ENCODE peak calls at places on chromosomes 5 and 9, in four cellular contexts. X is hippocampal formation; V is CD4-positive, CD25-positive, alpha-beta regulatory T cell; C is lung microvascular endothelial cell. M is an unnamed sample.

GRCh38 chr9:16653491-16654407 is 216.7 kb downstream of the BNC2 start:
- DNase-seq in X (no peak), V (no peak), C (peak; percentile 30), M (no peak)

GRCh38 chr5:65263291-65263690 is 218.4 kb downstream of the ADAMTS6 start:
- DNase-seq in X (no peak), V (no peak), C (no peak), M (no peak)

GRCh38 chr9:133854048-133854447 is 115.9 kb upstream of the SARDH start:
- DNase-seq in X (no peak), V (no peak), C (no peak), M (no peak)

GRCh38 chr9:36006541-36006940 is 30.2 kb upstream of the RECK start:
- DNase-seq in X (no peak), V (no peak), C (no peak), M (no peak)

GRCh38 chr9:107712390-107712789 is 222.8 kb upstream of the KLF4 start:
- DNase-seq in X (no peak), V (no peak), C (peak; percentile 66), M (no peak)

GRCh38 chr9:26975728-26976707 is 19.8 kb downstream of the IFT74 start:
- DNase-seq in X (no peak), V (peak; percentile 3), C (peak; percentile 59), M (no peak)

GRCh38 chr5:141882594-141883183 is 4.5 kb upstream of the PCDH1 start:
- DNase-seq in X (peak; percentile 48), V (no peak), C (no peak), M (no peak)

GRCh38 chr9:36976371-36977030 is 57.6 kb downstream of the PAX5 start:
- DNase-seq in X (no peak), V (no peak), C (no peak), M (no peak)

GRCh38 chr9:5876711-5877110 is 14.0 kb upstream of the MLANA start:
- DNase-seq in X (no peak), V (no peak), C (no peak), M (no peak)

GRCh38 chr5:60844429-60844890 is 391 bp upstream of the ELOVL7 start:
- DNase-seq in X (no peak), V (no peak), C (peak; percentile 6), M (no peak)

GRCh38 chr5:52787600-52788504 is at the start of the genes ITGA1 and PELO:
- DNase-seq in X (no peak), V (peak; percentile 32), C (peak; percentile 73), M (peak; percentile 25)

GRCh38 chr5:111243353-111243752 is 19.2 kb downstream of the CAMK4 start:
- DNase-seq in X (no peak), V (no peak), C (no peak), M (no peak)

GRCh38 chr5:67283275-67283987 is 86.8 kb upstream of the CD180 start:
- DNase-seq in X (peak; percentile 98), V (no peak), C (no peak), M (no peak)